ENCODE peak calls at places on chromosomes 13 and 19, in four cellular contexts. One of them, this sample, is unnamed.

GRCh38 chr13:48456546-48456945 is 43.6 kb upstream of the LPAR6 start:
- DNase-seq in dorsolateral prefrontal cortex: no peak
- DNase-seq in choroid plexus epithelial cell: no peak
- DNase-seq in endodermal cell: no peak
- DNase-seq in this sample: no peak

GRCh38 chr13:25432686-25433085 is 60.9 kb downstream of the ATP8A2 start:
- DNase-seq in dorsolateral prefrontal cortex: no peak
- DNase-seq in choroid plexus epithelial cell: peak
- DNase-seq in endodermal cell: no peak
- DNase-seq in this sample: no peak

GRCh38 chr13:51317262-51317661 is 22.2 kb upstream of the SERPINE3 start:
- DNase-seq in endodermal cell: no peak
- DNase-seq in choroid plexus epithelial cell: no peak
- DNase-seq in dorsolateral prefrontal cortex: no peak
- DNase-seq in this sample: no peak

GRCh38 chr19:33799507-33799906 is 2.8 kb downstream of the KCTD15 start:
- DNase-seq in endodermal cell: no peak
- DNase-seq in choroid plexus epithelial cell: no peak
- DNase-seq in dorsolateral prefrontal cortex: no peak
- DNase-seq in this sample: no peak

GRCh38 chr19:56153507-56153906 is 12.4 kb downstream of the ZNF444 start:
- DNase-seq in dorsolateral prefrontal cortex: no peak
- DNase-seq in endodermal cell: peak
- DNase-seq in choroid plexus epithelial cell: peak
- DNase-seq in this sample: no peak

GRCh38 chr13:42101821-42102580 is 53.6 kb downstream of the DGKH start:
- DNase-seq in dorsolateral prefrontal cortex: no peak
- DNase-seq in endodermal cell: no peak
- DNase-seq in choroid plexus epithelial cell: no peak
- DNase-seq in this sample: no peak

GRCh38 chr13:39496487-39496998 is 106.5 kb downstream of the LHFPL6 start:
- DNase-seq in dorsolateral prefrontal cortex: no peak
- DNase-seq in endodermal cell: no peak
- DNase-seq in choroid plexus epithelial cell: no peak
- DNase-seq in this sample: no peak

GRCh38 chr19:39351537-39352037 is 9.4 kb downstream of the SAMD4B start:
- DNase-seq in endodermal cell: no peak
- DNase-seq in choroid plexus epithelial cell: peak
- DNase-seq in dorsolateral prefrontal cortex: peak
- DNase-seq in this sample: no peak

GRCh38 chr13:51246005-51246404 is 23.8 kb downstream of the FAM124A start:
- DNase-seq in choroid plexus epithelial cell: no peak
- DNase-seq in dorsolateral prefrontal cortex: no peak
- DNase-seq in endodermal cell: peak
- DNase-seq in this sample: no peak

GRCh38 chr13:113022391-113023216 is 53.6 kb downstream of the MCF2L start:
- DNase-seq in choroid plexus epithelial cell: no peak
- DNase-seq in endodermal cell: peak
- DNase-seq in dorsolateral prefrontal cortex: no peak
- DNase-seq in this sample: no peak

GRCh38 chr13:73336789-73337188 is 278.0 kb downstream of the KLF5 start:
- DNase-seq in choroid plexus epithelial cell: no peak
- DNase-seq in dorsolateral prefrontal cortex: no peak
- DNase-seq in endodermal cell: no peak
- DNase-seq in this sample: no peak

GRCh38 chr13:62997038-62997619 is 1581.5 kb upstream of the PCDH20 start:
- DNase-seq in endodermal cell: no peak
- DNase-seq in dorsolateral prefrontal cortex: no peak
- DNase-seq in choroid plexus epithelial cell: no peak
- DNase-seq in this sample: no peak

GRCh38 chr19:14349426-14349825 is 31.8 kb upstream of the ADGRE5 start:
- DNase-seq in choroid plexus epithelial cell: no peak
- DNase-seq in dorsolateral prefrontal cortex: no peak
- DNase-seq in endodermal cell: no peak
- DNase-seq in this sample: no peak

GRCh38 chr19:45322311-45322710 is 364 bp downstream of the CKM start:
- DNase-seq in dorsolateral prefrontal cortex: no peak
- DNase-seq in endodermal cell: peak
- DNase-seq in choroid plexus epithelial cell: no peak
- DNase-seq in this sample: no peak

GRCh38 chr13:39836038-39836437 is 180.6 kb downstream of the COG6 start:
- DNase-seq in endodermal cell: peak
- DNase-seq in dorsolateral prefrontal cortex: no peak
- DNase-seq in choroid plexus epithelial cell: no peak
- DNase-seq in this sample: no peak

GRCh38 chr13:24032252-24032651 is 128.3 kb upstream of the SPATA13 start:
- DNase-seq in dorsolateral prefrontal cortex: no peak
- DNase-seq in choroid plexus epithelial cell: peak
- DNase-seq in endodermal cell: no peak
- DNase-seq in this sample: no peak

GRCh38 chr13:37106642-37107041 is 1.2 kb upstream of the CSNK1A1L start:
- DNase-seq in choroid plexus epithelial cell: peak
- DNase-seq in dorsolateral prefrontal cortex: no peak
- DNase-seq in endodermal cell: no peak
- DNase-seq in this sample: no peak

GRCh38 chr13:113152894-113153809 is 5.3 kb upstream of the PROZ start:
- DNase-seq in dorsolateral prefrontal cortex: peak
- DNase-seq in endodermal cell: peak
- DNase-seq in choroid plexus epithelial cell: peak
- DNase-seq in this sample: peak

GRCh38 chr13:90565985-90566713 is 781.3 kb upstream of the MIR17HG start:
- DNase-seq in dorsolateral prefrontal cortex: no peak
- DNase-seq in choroid plexus epithelial cell: no peak
- DNase-seq in endodermal cell: no peak
- DNase-seq in this sample: no peak

GRCh38 chr13:81988542-81988941 is 1647.6 kb upstream of the SPRY2 start:
- DNase-seq in endodermal cell: no peak
- DNase-seq in choroid plexus epithelial cell: no peak
- DNase-seq in dorsolateral prefrontal cortex: no peak
- DNase-seq in this sample: no peak

GRCh38 chr13:106570354-106570822 is 2.5 kb upstream of the ARGLU1 start:
- DNase-seq in endodermal cell: peak
- DNase-seq in dorsolateral prefrontal cortex: peak
- DNase-seq in choroid plexus epithelial cell: peak
- DNase-seq in this sample: peak

GRCh38 chr13:60397693-60398437 is 845 bp downstream of the TDRD3 start:
- DNase-seq in choroid plexus epithelial cell: peak
- DNase-seq in dorsolateral prefrontal cortex: peak
- DNase-seq in endodermal cell: peak
- DNase-seq in this sample: peak

GRCh38 chr13:111970501-111971155 is 96.3 kb upstream of the SOX1 start:
- DNase-seq in dorsolateral prefrontal cortex: no peak
- DNase-seq in choroid plexus epithelial cell: no peak
- DNase-seq in endodermal cell: no peak
- DNase-seq in this sample: no peak

GRCh38 chr13:23509781-23510543 is 60.2 kb upstream of the TNFRSF19 start:
- DNase-seq in endodermal cell: no peak
- DNase-seq in choroid plexus epithelial cell: peak
- DNase-seq in dorsolateral prefrontal cortex: no peak
- DNase-seq in this sample: no peak

GRCh38 chr13:77374786-77375185 is 47.9 kb upstream of the MYCBP2 start:
- DNase-seq in dorsolateral prefrontal cortex: no peak
- DNase-seq in choroid plexus epithelial cell: no peak
- DNase-seq in endodermal cell: peak
- DNase-seq in this sample: no peak

GRCh38 chr19:44585371-44586141 is 27.8 kb upstream of the IGSF23 start:
- DNase-seq in choroid plexus epithelial cell: peak
- DNase-seq in endodermal cell: no peak
- DNase-seq in dorsolateral prefrontal cortex: no peak
- DNase-seq in this sample: no peak

GRCh38 chr13:69124996-69125395 is 982.6 kb upstream of the ATXN8OS start:
- DNase-seq in endodermal cell: no peak
- DNase-seq in choroid plexus epithelial cell: no peak
- DNase-seq in dorsolateral prefrontal cortex: no peak
- DNase-seq in this sample: no peak

GRCh38 chr13:51518847-51519246 is 65.4 kb upstream of the WDFY2 start:
- DNase-seq in choroid plexus epithelial cell: no peak
- DNase-seq in endodermal cell: no peak
- DNase-seq in dorsolateral prefrontal cortex: peak
- DNase-seq in this sample: no peak

GRCh38 chr13:25409938-25410337 is 38.2 kb downstream of the ATP8A2 start:
- DNase-seq in choroid plexus epithelial cell: no peak
- DNase-seq in dorsolateral prefrontal cortex: no peak
- DNase-seq in endodermal cell: no peak
- DNase-seq in this sample: no peak

GRCh38 chr19:39194832-39195542 is 1.8 kb upstream of the NCCRP1 start:
- DNase-seq in dorsolateral prefrontal cortex: no peak
- DNase-seq in choroid plexus epithelial cell: no peak
- DNase-seq in endodermal cell: no peak
- DNase-seq in this sample: no peak

GRCh38 chr19:6020166-6020967 is 42.4 kb upstream of the RANBP3 start:
- DNase-seq in choroid plexus epithelial cell: peak
- DNase-seq in dorsolateral prefrontal cortex: no peak
- DNase-seq in endodermal cell: no peak
- DNase-seq in this sample: no peak

GRCh38 chr19:6020972-6021805 is 43.2 kb upstream of the RANBP3 start:
- DNase-seq in choroid plexus epithelial cell: no peak
- DNase-seq in endodermal cell: no peak
- DNase-seq in dorsolateral prefrontal cortex: no peak
- DNase-seq in this sample: no peak

GRCh38 chr19:6015841-6016545 is 38.1 kb upstream of the RANBP3 start:
- DNase-seq in choroid plexus epithelial cell: no peak
- DNase-seq in dorsolateral prefrontal cortex: no peak
- DNase-seq in endodermal cell: no peak
- DNase-seq in this sample: no peak

GRCh38 chr19:6017576-6017975 is 39.6 kb upstream of the RANBP3 start:
- DNase-seq in dorsolateral prefrontal cortex: no peak
- DNase-seq in endodermal cell: no peak
- DNase-seq in choroid plexus epithelial cell: no peak
- DNase-seq in this sample: no peak

GRCh38 chr19:6018786-6019185 is 40.8 kb upstream of the RANBP3 start:
- DNase-seq in endodermal cell: peak
- DNase-seq in choroid plexus epithelial cell: no peak
- DNase-seq in dorsolateral prefrontal cortex: no peak
- DNase-seq in this sample: no peak
- TF ChIP-seq CTCF in endodermal cell: peak
- TF ChIP-seq CTCF in choroid plexus epithelial cell: peak
- TF ChIP-seq CTCF in dorsolateral prefrontal cortex: no peak
- TF ChIP-seq CTCF in this sample: no peak

GRCh38 chr19:1434040-1434366 is 4.2 kb upstream of the RPS15 start:
- DNase-seq in dorsolateral prefrontal cortex: no peak
- DNase-seq in endodermal cell: no peak
- DNase-seq in choroid plexus epithelial cell: no peak
- DNase-seq in this sample: no peak
- TF ChIP-seq CTCF in dorsolateral prefrontal cortex: no peak
- TF ChIP-seq CTCF in endodermal cell: no peak
- TF ChIP-seq CTCF in choroid plexus epithelial cell: no peak
- TF ChIP-seq CTCF in this sample: no peak

DNA sequence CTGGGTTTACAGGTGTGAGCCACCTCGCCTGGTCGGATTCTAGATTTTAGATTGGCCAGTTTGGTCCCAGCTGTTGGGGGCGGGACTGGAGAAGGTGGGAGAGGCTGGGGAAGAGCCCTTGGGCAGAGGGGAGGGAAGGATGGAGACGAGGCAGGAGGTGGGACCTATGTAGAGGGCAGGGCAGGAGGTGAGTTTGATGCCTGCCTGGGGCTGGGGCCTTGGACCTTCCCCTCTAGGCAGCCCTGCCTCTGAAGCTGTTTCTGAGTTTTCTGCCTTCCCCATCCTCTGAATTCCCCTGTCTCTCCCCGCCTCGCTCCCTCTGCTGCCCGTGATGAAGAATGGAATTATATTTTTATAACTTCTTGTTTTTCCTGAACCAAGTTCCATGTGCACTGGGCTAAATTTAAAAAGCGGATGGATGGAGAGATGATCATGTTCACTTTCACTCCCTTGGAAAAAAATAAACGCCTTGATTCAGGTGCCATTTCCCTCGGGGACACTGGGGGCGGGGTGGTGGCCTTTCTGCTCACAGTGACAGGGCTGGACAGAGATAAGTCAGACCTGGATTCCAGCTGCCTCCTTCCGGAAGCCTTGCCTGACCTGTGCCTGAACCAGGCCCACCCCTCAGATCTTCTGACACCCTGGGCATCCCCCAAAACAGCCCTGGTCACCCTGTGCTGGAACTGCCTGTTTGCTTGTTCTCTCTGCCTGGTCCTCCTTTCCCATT is 16.5 kb upstream of the TNFAIP8L1 start:
- DNase-seq in endodermal cell: peak
- DNase-seq in choroid plexus epithelial cell: no peak
- DNase-seq in dorsolateral prefrontal cortex: no peak
- DNase-seq in this sample: no peak
- TF ChIP-seq CTCF in endodermal cell: peak
- TF ChIP-seq CTCF in choroid plexus epithelial cell: peak
- TF ChIP-seq CTCF in dorsolateral prefrontal cortex: no peak
- TF ChIP-seq CTCF in this sample: no peak

GRCh38 chr19:18401580-18402112 is 4.2 kb upstream of the LRRC25 start:
- DNase-seq in choroid plexus epithelial cell: peak
- DNase-seq in dorsolateral prefrontal cortex: peak
- DNase-seq in endodermal cell: peak
- DNase-seq in this sample: peak
- TF ChIP-seq CTCF in choroid plexus epithelial cell: peak
- TF ChIP-seq CTCF in dorsolateral prefrontal cortex: no peak
- TF ChIP-seq CTCF in endodermal cell: peak
- TF ChIP-seq CTCF in this sample: peak

GRCh38 chr19:37172368-37173366 is at the start of gene ZNF585A:
- DNase-seq in choroid plexus epithelial cell: peak
- DNase-seq in dorsolateral prefrontal cortex: peak
- DNase-seq in endodermal cell: peak
- DNase-seq in this sample: peak
- TF ChIP-seq CTCF in choroid plexus epithelial cell: peak
- TF ChIP-seq CTCF in dorsolateral prefrontal cortex: peak
- TF ChIP-seq CTCF in endodermal cell: peak
- TF ChIP-seq CTCF in this sample: no peak

DNA sequence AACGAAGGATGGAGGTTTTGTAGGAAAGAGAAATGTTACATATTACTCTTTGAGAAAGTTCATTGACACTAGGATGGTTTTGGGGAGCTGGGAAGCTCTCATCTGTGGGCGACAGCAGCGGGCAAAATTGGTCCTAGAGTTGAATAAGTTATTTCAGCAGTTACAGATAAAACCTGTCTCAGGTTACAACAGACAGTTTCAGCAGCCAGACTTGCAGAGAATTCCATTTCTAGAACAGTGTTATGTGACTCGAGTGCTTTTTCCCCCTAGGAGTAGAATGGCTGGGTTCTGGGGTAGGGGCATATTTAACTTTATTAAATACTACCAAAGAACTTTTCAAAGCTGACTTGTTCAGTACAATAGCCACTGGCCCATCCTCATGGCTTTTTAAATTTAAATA is 46.7 kb upstream of the UBL3 start:
- DNase-seq in endodermal cell: no peak
- DNase-seq in choroid plexus epithelial cell: peak
- DNase-seq in dorsolateral prefrontal cortex: no peak
- DNase-seq in this sample: no peak
- TF ChIP-seq CTCF in endodermal cell: no peak
- TF ChIP-seq CTCF in choroid plexus epithelial cell: no peak
- TF ChIP-seq CTCF in dorsolateral prefrontal cortex: no peak
- TF ChIP-seq CTCF in this sample: no peak

This sample was measured in colonic mucosa.